ENCODE peak calls at places on chromosome 9, in four cellular contexts. One of them, this sample, is unnamed.

GRCh38 chr9:104976196-104976595 is 48.2 kb upstream of the ABCA1 start:
- DNase-seq in Daoy: no peak
- DNase-seq in activated CD4-positive, alpha-beta T cell treated with anti-CD3 and anti-CD28 coated beads, Interleukin-2, amount 50 U/mL, for 1 hour: no peak
- DNase-seq in activated T-helper 1 cell treated with Interleukin-2 at 50 U/mL for 16 hours: no peak
- DNase-seq in this sample: no peak

GRCh38 chr9:124399323-124399962 is 15.8 kb downstream of the PSMB7 start:
- DNase-seq in Daoy: peak; percentile 55
- DNase-seq in activated T-helper 1 cell treated with Interleukin-2 at 50 U/mL for 16 hours: no peak
- DNase-seq in activated CD4-positive, alpha-beta T cell treated with anti-CD3 and anti-CD28 coated beads, Interleukin-2, amount 50 U/mL, for 1 hour: no peak
- DNase-seq in this sample: no peak

GRCh38 chr9:128807827-128808226 is 10.5 kb upstream of the ENDOG start:
- DNase-seq in activated T-helper 1 cell treated with Interleukin-2 at 50 U/mL for 16 hours: no peak
- DNase-seq in Daoy: no peak
- DNase-seq in activated CD4-positive, alpha-beta T cell treated with anti-CD3 and anti-CD28 coated beads, Interleukin-2, amount 50 U/mL, for 1 hour: no peak
- DNase-seq in this sample: no peak

GRCh38 chr9:2729003-2729402 is 11.7 kb downstream of the KCNV2 start:
- DNase-seq in activated CD4-positive, alpha-beta T cell treated with anti-CD3 and anti-CD28 coated beads, Interleukin-2, amount 50 U/mL, for 1 hour: no peak
- DNase-seq in activated T-helper 1 cell treated with Interleukin-2 at 50 U/mL for 16 hours: no peak
- DNase-seq in Daoy: peak; percentile 15
- DNase-seq in this sample: peak; percentile 11

GRCh38 chr9:5336683-5337082 is 3.0 kb downstream of the RLN1 start:
- DNase-seq in activated T-helper 1 cell treated with Interleukin-2 at 50 U/mL for 16 hours: no peak
- DNase-seq in Daoy: no peak
- DNase-seq in activated CD4-positive, alpha-beta T cell treated with anti-CD3 and anti-CD28 coated beads, Interleukin-2, amount 50 U/mL, for 1 hour: peak; percentile 26
- DNase-seq in this sample: no peak

GRCh38 chr9:1979815-1980367 is 35.3 kb upstream of the SMARCA2 start:
- DNase-seq in activated CD4-positive, alpha-beta T cell treated with anti-CD3 and anti-CD28 coated beads, Interleukin-2, amount 50 U/mL, for 1 hour: no peak
- DNase-seq in Daoy: peak; percentile 55
- DNase-seq in activated T-helper 1 cell treated with Interleukin-2 at 50 U/mL for 16 hours: no peak
- DNase-seq in this sample: no peak

GRCh38 chr9:82022121-82022520 is 33.5 kb downstream of the SPATA31D1 start:
- DNase-seq in Daoy: no peak
- DNase-seq in activated T-helper 1 cell treated with Interleukin-2 at 50 U/mL for 16 hours: no peak
- DNase-seq in activated CD4-positive, alpha-beta T cell treated with anti-CD3 and anti-CD28 coated beads, Interleukin-2, amount 50 U/mL, for 1 hour: no peak
- DNase-seq in this sample: no peak

GRCh38 chr9:18791074-18791473 is 241.9 kb downstream of the SAXO1 start:
- DNase-seq in Daoy: peak; percentile 13
- DNase-seq in activated CD4-positive, alpha-beta T cell treated with anti-CD3 and anti-CD28 coated beads, Interleukin-2, amount 50 U/mL, for 1 hour: no peak
- DNase-seq in activated T-helper 1 cell treated with Interleukin-2 at 50 U/mL for 16 hours: no peak
- DNase-seq in this sample: peak; percentile 64

GRCh38 chr9:125428515-125429467 is 167.2 kb downstream of the GAPVD1 start:
- DNase-seq in Daoy: no peak
- DNase-seq in activated CD4-positive, alpha-beta T cell treated with anti-CD3 and anti-CD28 coated beads, Interleukin-2, amount 50 U/mL, for 1 hour: no peak
- DNase-seq in activated T-helper 1 cell treated with Interleukin-2 at 50 U/mL for 16 hours: no peak
- DNase-seq in this sample: peak; percentile 57

GRCh38 chr9:98625728-98626127 is 83.0 kb downstream of the GABBR2 start:
- DNase-seq in activated CD4-positive, alpha-beta T cell treated with anti-CD3 and anti-CD28 coated beads, Interleukin-2, amount 50 U/mL, for 1 hour: no peak
- DNase-seq in Daoy: no peak
- DNase-seq in activated T-helper 1 cell treated with Interleukin-2 at 50 U/mL for 16 hours: no peak
- DNase-seq in this sample: no peak

GRCh38 chr9:14179449-14179848 is 134.5 kb downstream of the NFIB start:
- DNase-seq in Daoy: no peak
- DNase-seq in activated CD4-positive, alpha-beta T cell treated with anti-CD3 and anti-CD28 coated beads, Interleukin-2, amount 50 U/mL, for 1 hour: no peak
- DNase-seq in activated T-helper 1 cell treated with Interleukin-2 at 50 U/mL for 16 hours: no peak
- DNase-seq in this sample: peak; percentile 96

GRCh38 chr9:86983260-86984255 is 36.3 kb upstream of the GAS1 start:
- DNase-seq in activated CD4-positive, alpha-beta T cell treated with anti-CD3 and anti-CD28 coated beads, Interleukin-2, amount 50 U/mL, for 1 hour: no peak
- DNase-seq in activated T-helper 1 cell treated with Interleukin-2 at 50 U/mL for 16 hours: no peak
- DNase-seq in Daoy: peak; percentile 77
- DNase-seq in this sample: no peak

GRCh38 chr9:90309809-90310522 is 332.7 kb downstream of the DIRAS2 start:
- DNase-seq in Daoy: no peak
- DNase-seq in activated CD4-positive, alpha-beta T cell treated with anti-CD3 and anti-CD28 coated beads, Interleukin-2, amount 50 U/mL, for 1 hour: no peak
- DNase-seq in activated T-helper 1 cell treated with Interleukin-2 at 50 U/mL for 16 hours: no peak
- DNase-seq in this sample: no peak

GRCh38 chr9:36327903-36328302 is 69.7 kb upstream of the GNE start:
- DNase-seq in Daoy: peak; percentile 32
- DNase-seq in activated CD4-positive, alpha-beta T cell treated with anti-CD3 and anti-CD28 coated beads, Interleukin-2, amount 50 U/mL, for 1 hour: no peak
- DNase-seq in activated T-helper 1 cell treated with Interleukin-2 at 50 U/mL for 16 hours: no peak
- DNase-seq in this sample: no peak

GRCh38 chr9:129597355-129598088 is 23.4 kb downstream of the C9orf50 start:
- DNase-seq in activated CD4-positive, alpha-beta T cell treated with anti-CD3 and anti-CD28 coated beads, Interleukin-2, amount 50 U/mL, for 1 hour: no peak
- DNase-seq in Daoy: no peak
- DNase-seq in activated T-helper 1 cell treated with Interleukin-2 at 50 U/mL for 16 hours: no peak
- DNase-seq in this sample: no peak

GRCh38 chr9:1978941-1979340 is 36.2 kb upstream of the SMARCA2 start:
- DNase-seq in activated T-helper 1 cell treated with Interleukin-2 at 50 U/mL for 16 hours: no peak
- DNase-seq in activated CD4-positive, alpha-beta T cell treated with anti-CD3 and anti-CD28 coated beads, Interleukin-2, amount 50 U/mL, for 1 hour: no peak
- DNase-seq in Daoy: peak; percentile 42
- DNase-seq in this sample: no peak

GRCh38 chr9:96031366-96031824 is 155.9 kb downstream of the ERCC6L2 start:
- DNase-seq in activated CD4-positive, alpha-beta T cell treated with anti-CD3 and anti-CD28 coated beads, Interleukin-2, amount 50 U/mL, for 1 hour: no peak
- DNase-seq in activated T-helper 1 cell treated with Interleukin-2 at 50 U/mL for 16 hours: no peak
- DNase-seq in Daoy: peak; percentile 49
- DNase-seq in this sample: peak; percentile 99

GRCh38 chr9:133661846-133662636 is 25.9 kb downstream of the DBH start:
- DNase-seq in activated T-helper 1 cell treated with Interleukin-2 at 50 U/mL for 16 hours: no peak
- DNase-seq in activated CD4-positive, alpha-beta T cell treated with anti-CD3 and anti-CD28 coated beads, Interleukin-2, amount 50 U/mL, for 1 hour: no peak
- DNase-seq in Daoy: no peak
- DNase-seq in this sample: no peak

GRCh38 chr9:95383198-95383673 is 65.7 kb upstream of the FANCC start:
- DNase-seq in activated CD4-positive, alpha-beta T cell treated with anti-CD3 and anti-CD28 coated beads, Interleukin-2, amount 50 U/mL, for 1 hour: no peak
- DNase-seq in activated T-helper 1 cell treated with Interleukin-2 at 50 U/mL for 16 hours: no peak
- DNase-seq in Daoy: peak; percentile 71
- DNase-seq in this sample: no peak

GRCh38 chr9:77832647-77833046 is 184.5 kb upstream of the GNA14 start:
- DNase-seq in Daoy: no peak
- DNase-seq in activated CD4-positive, alpha-beta T cell treated with anti-CD3 and anti-CD28 coated beads, Interleukin-2, amount 50 U/mL, for 1 hour: no peak
- DNase-seq in activated T-helper 1 cell treated with Interleukin-2 at 50 U/mL for 16 hours: no peak
- DNase-seq in this sample: no peak

GRCh38 chr9:126056312-126057021 is 270.2 kb upstream of the MVB12B start:
- DNase-seq in Daoy: no peak
- DNase-seq in activated CD4-positive, alpha-beta T cell treated with anti-CD3 and anti-CD28 coated beads, Interleukin-2, amount 50 U/mL, for 1 hour: no peak
- DNase-seq in activated T-helper 1 cell treated with Interleukin-2 at 50 U/mL for 16 hours: no peak
- DNase-seq in this sample: peak; percentile 75

GRCh38 chr9:38022203-38022602 is 46.8 kb downstream of the SHB start:
- DNase-seq in Daoy: no peak
- DNase-seq in activated T-helper 1 cell treated with Interleukin-2 at 50 U/mL for 16 hours: no peak
- DNase-seq in activated CD4-positive, alpha-beta T cell treated with anti-CD3 and anti-CD28 coated beads, Interleukin-2, amount 50 U/mL, for 1 hour: no peak
- DNase-seq in this sample: peak; percentile 68

GRCh38 chr9:133852476-133852875 is 114.3 kb upstream of the SARDH start:
- DNase-seq in activated CD4-positive, alpha-beta T cell treated with anti-CD3 and anti-CD28 coated beads, Interleukin-2, amount 50 U/mL, for 1 hour: no peak
- DNase-seq in activated T-helper 1 cell treated with Interleukin-2 at 50 U/mL for 16 hours: no peak
- DNase-seq in Daoy: no peak
- DNase-seq in this sample: no peak

GRCh38 chr9:121699271-121700164 is 48.1 kb downstream of the DAB2IP start:
- DNase-seq in activated T-helper 1 cell treated with Interleukin-2 at 50 U/mL for 16 hours: peak; percentile 6
- DNase-seq in Daoy: peak; percentile 88
- DNase-seq in activated CD4-positive, alpha-beta T cell treated with anti-CD3 and anti-CD28 coated beads, Interleukin-2, amount 50 U/mL, for 1 hour: no peak
- DNase-seq in this sample: peak; percentile 86

GRCh38 chr9:103183569-103184191 is 188.5 kb downstream of the CYLC2 start:
- DNase-seq in activated T-helper 1 cell treated with Interleukin-2 at 50 U/mL for 16 hours: no peak
- DNase-seq in Daoy: no peak
- DNase-seq in activated CD4-positive, alpha-beta T cell treated with anti-CD3 and anti-CD28 coated beads, Interleukin-2, amount 50 U/mL, for 1 hour: no peak
- DNase-seq in this sample: peak; percentile 99

GRCh38 chr9:73855206-73855605 is 641.9 kb upstream of the RORB start:
- DNase-seq in activated T-helper 1 cell treated with Interleukin-2 at 50 U/mL for 16 hours: no peak
- DNase-seq in Daoy: no peak
- DNase-seq in activated CD4-positive, alpha-beta T cell treated with anti-CD3 and anti-CD28 coated beads, Interleukin-2, amount 50 U/mL, for 1 hour: no peak
- DNase-seq in this sample: no peak

GRCh38 chr9:4117835-4118610 is 181.8 kb downstream of the GLIS3 start:
- DNase-seq in activated T-helper 1 cell treated with Interleukin-2 at 50 U/mL for 16 hours: peak; percentile 16
- DNase-seq in activated CD4-positive, alpha-beta T cell treated with anti-CD3 and anti-CD28 coated beads, Interleukin-2, amount 50 U/mL, for 1 hour: peak; percentile 39
- DNase-seq in Daoy: no peak
- DNase-seq in this sample: peak; percentile 30

GRCh38 chr9:108443741-108444140 is 412.0 kb downstream of the ACTL7B start:
- DNase-seq in activated T-helper 1 cell treated with Interleukin-2 at 50 U/mL for 16 hours: no peak
- DNase-seq in activated CD4-positive, alpha-beta T cell treated with anti-CD3 and anti-CD28 coated beads, Interleukin-2, amount 50 U/mL, for 1 hour: no peak
- DNase-seq in Daoy: peak; percentile 50
- DNase-seq in this sample: peak; percentile 23

GRCh38 chr9:76369583-76369982 is 24.6 kb downstream of the RFK start:
- DNase-seq in activated CD4-positive, alpha-beta T cell treated with anti-CD3 and anti-CD28 coated beads, Interleukin-2, amount 50 U/mL, for 1 hour: no peak
- DNase-seq in Daoy: peak; percentile 75
- DNase-seq in activated T-helper 1 cell treated with Interleukin-2 at 50 U/mL for 16 hours: no peak
- DNase-seq in this sample: peak; percentile 99

GRCh38 chr9:652896-653295 is 188.6 kb upstream of the DMRT1 start:
- DNase-seq in Daoy: no peak
- DNase-seq in activated CD4-positive, alpha-beta T cell treated with anti-CD3 and anti-CD28 coated beads, Interleukin-2, amount 50 U/mL, for 1 hour: no peak
- DNase-seq in activated T-helper 1 cell treated with Interleukin-2 at 50 U/mL for 16 hours: no peak
- DNase-seq in this sample: no peak

GRCh38 chr9:126591083-126591482 is 22.6 kb upstream of the LMX1B start:
- DNase-seq in Daoy: peak; percentile 44
- DNase-seq in activated CD4-positive, alpha-beta T cell treated with anti-CD3 and anti-CD28 coated beads, Interleukin-2, amount 50 U/mL, for 1 hour: no peak
- DNase-seq in activated T-helper 1 cell treated with Interleukin-2 at 50 U/mL for 16 hours: no peak
- DNase-seq in this sample: no peak

GRCh38 chr9:135671591-135672041 is 8.5 kb downstream of the LCN9 start:
- DNase-seq in activated CD4-positive, alpha-beta T cell treated with anti-CD3 and anti-CD28 coated beads, Interleukin-2, amount 50 U/mL, for 1 hour: no peak
- DNase-seq in Daoy: peak; percentile 51
- DNase-seq in activated T-helper 1 cell treated with Interleukin-2 at 50 U/mL for 16 hours: no peak
- DNase-seq in this sample: no peak

GRCh38 chr9:91810286-91810905 is 139.6 kb downstream of the ROR2 start:
- DNase-seq in Daoy: no peak
- DNase-seq in activated CD4-positive, alpha-beta T cell treated with anti-CD3 and anti-CD28 coated beads, Interleukin-2, amount 50 U/mL, for 1 hour: no peak
- DNase-seq in activated T-helper 1 cell treated with Interleukin-2 at 50 U/mL for 16 hours: no peak
- DNase-seq in this sample: no peak

GRCh38 chr9:33295571-33295970 is 5.3 kb downstream of the NFX1 start:
- DNase-seq in activated CD4-positive, alpha-beta T cell treated with anti-CD3 and anti-CD28 coated beads, Interleukin-2, amount 50 U/mL, for 1 hour: no peak
- DNase-seq in Daoy: no peak
- DNase-seq in activated T-helper 1 cell treated with Interleukin-2 at 50 U/mL for 16 hours: no peak
- DNase-seq in this sample: no peak

GRCh38 chr9:21027295-21027694 is 4.1 kb downstream of the HACD4 start:
- DNase-seq in Daoy: no peak
- DNase-seq in activated CD4-positive, alpha-beta T cell treated with anti-CD3 and anti-CD28 coated beads, Interleukin-2, amount 50 U/mL, for 1 hour: no peak
- DNase-seq in activated T-helper 1 cell treated with Interleukin-2 at 50 U/mL for 16 hours: no peak
- DNase-seq in this sample: no peak

GRCh38 chr9:121841771-121842611 is 190.6 kb downstream of the DAB2IP start:
- DNase-seq in activated CD4-positive, alpha-beta T cell treated with anti-CD3 and anti-CD28 coated beads, Interleukin-2, amount 50 U/mL, for 1 hour: no peak
- DNase-seq in Daoy: peak; percentile 43
- DNase-seq in activated T-helper 1 cell treated with Interleukin-2 at 50 U/mL for 16 hours: no peak
- DNase-seq in this sample: no peak

GRCh38 chr9:128903871-128904371 is 16.9 kb upstream of the PHYHD1 start:
- DNase-seq in activated CD4-positive, alpha-beta T cell treated with anti-CD3 and anti-CD28 coated beads, Interleukin-2, amount 50 U/mL, for 1 hour: no peak
- DNase-seq in Daoy: peak; percentile 68
- DNase-seq in activated T-helper 1 cell treated with Interleukin-2 at 50 U/mL for 16 hours: no peak
- DNase-seq in this sample: no peak

This sample was measured in NCI-H69.